ENCODE peak calls at places on chromosomes 11 and 22, in eight cellular contexts. L is ELR; Y is activated T-cell treated with anti-CD3 and anti-CD28 coated beads, Interleukin-2, amount 50 U/mL, for 48 hours; Z is CD4-positive, alpha-beta T cell; W is HS-5; A is NCI-H187; F is heart right ventricle; S is NCI-H1048. M is an unnamed sample.
A peak's percentile ranks its signal among the peaks of the same experiment; 100 is the strongest.

GRCh38 chr11:8959546-8960166 is 4.6 kb downstream of the TMEM9B start:
- DNase-seq in W (peak; percentile 67), L (peak; percentile 82), F (peak; percentile 60), Z (no peak), S (no peak), A (no peak), Y (no peak), M (peak; percentile 25)

GRCh38 chr11:2693851-2694261 is 5.9 kb downstream of the KCNQ1OT1 start:
- DNase-seq in Z (no peak), Y (no peak), W (no peak), A (no peak), S (no peak), F (no peak), L (no peak), M (peak; percentile 10)

GRCh38 chr11:61978703-61979661 is 11.5 kb upstream of the FTH1 start:
- DNase-seq in W (no peak), Y (no peak), A (no peak), L (peak; percentile 28), Z (no peak), F (peak; percentile 36), S (no peak), M (peak; percentile 67)

GRCh38 chr22:27133951-27134664 is 476.7 kb downstream of the MIAT start:
- DNase-seq in Y (peak; percentile 49), Z (no peak), A (no peak), W (peak; percentile 89), F (no peak), L (peak; percentile 86), S (no peak), M (peak; percentile 30)

GRCh38 chr11:61976813-61977475 is 9.5 kb upstream of the FTH1 start:
- DNase-seq in W (no peak), Z (no peak), Y (no peak), A (no peak), F (no peak), L (no peak), S (no peak), M (no peak)

GRCh38 chr22:42649261-42650056 is at the start of gene CYB5R3:
- DNase-seq in L (peak; percentile 85), S (peak; percentile 65), A (peak; percentile 6), F (peak; percentile 88), Z (peak; percentile 70), Y (peak; percentile 90), W (peak; percentile 29), M (peak; percentile 87)

GRCh38 chr22:24587948-24588347 is 4.9 kb downstream of the LRRC75B start:
- DNase-seq in Y (no peak), W (no peak), A (no peak), S (no peak), Z (no peak), L (no peak), F (no peak), M (no peak)

GRCh38 chr11:60762851-60763691 is 6.4 kb downstream of the MS4A15 start:
- DNase-seq in L (peak; percentile 40), S (no peak), A (no peak), F (no peak), Y (no peak), W (no peak), Z (no peak), M (no peak)

GRCh38 chr22:41943661-41944209 is 3.2 kb downstream of the CENPM start:
- DNase-seq in L (peak; percentile 37), Y (peak; percentile 60), A (no peak), Z (no peak), S (no peak), F (no peak), W (no peak), M (no peak)

GRCh38 chr11:119721129-119722120 is 7.6 kb downstream of the NECTIN1 start:
- DNase-seq in Z (no peak), A (no peak), Y (no peak), F (peak; percentile 64), W (no peak), L (peak; percentile 37), S (no peak), M (no peak)

GRCh38 chr11:35347921-35348331 is 71.4 kb downstream of the SLC1A2 start:
- DNase-seq in Y (no peak), W (no peak), S (no peak), F (no peak), Z (no peak), A (no peak), L (no peak), M (no peak)

GRCh38 chr11:125947419-125948277 is 1.8 kb downstream of the VSIG10L2 start:
- DNase-seq in Z (no peak), Y (no peak), W (no peak), F (no peak), A (no peak), L (no peak), S (no peak), M (no peak)

GRCh38 chr22:27952091-27952490 is 33.0 kb upstream of the PITPNB start:
- DNase-seq in W (peak; percentile 29), A (no peak), Z (no peak), F (no peak), L (peak; percentile 44), S (no peak), Y (no peak), M (peak; percentile 30)

GRCh38 chr11:91104237-91104636 is 881.4 kb upstream of the CHORDC1 start:
- DNase-seq in F (no peak), L (peak; percentile 75), S (no peak), Z (no peak), Y (no peak), A (no peak), W (peak; percentile 80), M (no peak)

GRCh38 chr11:9146477-9146876 is 55.1 kb upstream of the SCUBE2 start:
- DNase-seq in W (no peak), Y (no peak), S (no peak), L (no peak), Z (no peak), A (no peak), F (no peak), M (no peak)

GRCh38 chr22:31400023-31400397 is 606 bp downstream of the DRG1 start:
- DNase-seq in S (no peak), F (no peak), L (no peak), Y (no peak), W (no peak), Z (no peak), A (no peak), M (no peak)

GRCh38 chr22:24444729-24445466 is 17.5 kb downstream of the ADORA2A start:
- DNase-seq in F (no peak), L (no peak), Z (no peak), W (no peak), A (no peak), S (no peak), Y (no peak), M (no peak)

GRCh38 chr11:115081972-115082371 is 403.6 kb downstream of the NXPE2 start:
- DNase-seq in Y (no peak), F (no peak), S (no peak), Z (no peak), A (peak; percentile 46), L (no peak), W (no peak), M (no peak)

GRCh38 chr11:9263840-9264380 is 1.2 kb downstream of the DENND5A start:
- DNase-seq in F (no peak), A (no peak), Y (peak; percentile 72), L (peak; percentile 58), W (peak; percentile 37), S (no peak), Z (no peak), M (no peak)

GRCh38 chr11:35675901-35676610 is 13.5 kb downstream of the TRIM44 start:
- DNase-seq in W (no peak), Y (no peak), S (no peak), F (no peak), A (no peak), L (no peak), Z (no peak), M (no peak)

GRCh38 chr22:43345761-43346261 is 2.6 kb upstream of the SCUBE1 start:
- DNase-seq in S (no peak), Y (peak; percentile 29), F (no peak), L (peak; percentile 15), A (no peak), Z (no peak), W (no peak), M (no peak)

GRCh38 chr11:117759305-117759704 is 37.7 kb downstream of the DSCAML1 start:
- DNase-seq in S (no peak), L (no peak), Z (no peak), F (no peak), Y (no peak), A (no peak), W (no peak), M (no peak)

GRCh38 chr11:15674756-15675155 is 560.0 kb downstream of the INSC start:
- DNase-seq in W (no peak), F (no peak), Z (no peak), S (no peak), L (no peak), A (no peak), Y (no peak), M (no peak)

GRCh38 chr11:92667446-92668165 is 301.8 kb upstream of the MTNR1B start:
- DNase-seq in A (no peak), Z (no peak), Y (no peak), S (no peak), F (no peak), L (no peak), W (no peak), M (no peak)

GRCh38 chr11:114265084-114265878 is 30.9 kb upstream of the NNMT start:
- DNase-seq in F (no peak), W (no peak), A (no peak), Z (no peak), S (no peak), Y (no peak), L (no peak), M (peak; percentile 35)

GRCh38 chr11:63573881-63574855 is 11.0 kb upstream of the PLAAT2 start:
- DNase-seq in L (peak; percentile 42), A (no peak), S (no peak), W (no peak), Y (no peak), Z (no peak), F (peak; percentile 69), M (peak; percentile 51)

GRCh38 chr11:35148163-35148562 is 9.2 kb downstream of the CD44 start:
- DNase-seq in A (no peak), Y (no peak), F (no peak), L (peak; percentile 5), Z (no peak), S (no peak), W (no peak), M (no peak)